ENCODE peak calls at places on chromosomes 11 and 22, in seven cellular contexts. One of them, this sample, is unnamed.

GRCh38 chr11:110337570-110338193 is 41.3 kb upstream of the RDX start:
- DNase-seq in Peyer's patch: no peak
- DNase-seq in IMR-90: peak; percentile 52
- DNase-seq in esophagus muscularis mucosa: no peak
- DNase-seq in ovary: no peak
- DNase-seq in tibial nerve: no peak
- DNase-seq in H1: no peak
- DNase-seq in this sample: no peak

GRCh38 chr11:118625036-118625690 is 17.7 kb downstream of the PHLDB1 start:
- DNase-seq in Peyer's patch: no peak
- DNase-seq in IMR-90: no peak
- DNase-seq in esophagus muscularis mucosa: no peak
- DNase-seq in ovary: no peak
- DNase-seq in tibial nerve: no peak
- DNase-seq in H1: no peak
- DNase-seq in this sample: no peak

GRCh38 chr11:8382436-8383053 is 118.9 kb upstream of the LMO1 start:
- DNase-seq in Peyer's patch: no peak
- DNase-seq in IMR-90: peak; percentile 33
- DNase-seq in esophagus muscularis mucosa: peak; percentile 79
- DNase-seq in ovary: no peak
- DNase-seq in tibial nerve: no peak
- DNase-seq in H1: no peak
- DNase-seq in this sample: no peak

GRCh38 chr11:123173040-123173855 is 21.8 kb downstream of the CLMP start:
- DNase-seq in Peyer's patch: no peak
- DNase-seq in IMR-90: peak; percentile 100
- DNase-seq in esophagus muscularis mucosa: no peak
- DNase-seq in ovary: no peak
- DNase-seq in tibial nerve: no peak
- DNase-seq in H1: no peak
- DNase-seq in this sample: no peak

GRCh38 chr22:36461665-36462474 is 19.6 kb downstream of the TXN2 start:
- DNase-seq in Peyer's patch: no peak
- DNase-seq in IMR-90: peak; percentile 94
- DNase-seq in esophagus muscularis mucosa: no peak
- DNase-seq in ovary: no peak
- DNase-seq in tibial nerve: no peak
- DNase-seq in H1: peak; percentile 64
- DNase-seq in this sample: no peak

GRCh38 chr11:122210378-122210995 is 94.5 kb upstream of the BLID start:
- DNase-seq in Peyer's patch: no peak
- DNase-seq in IMR-90: peak; percentile 53
- DNase-seq in esophagus muscularis mucosa: no peak
- DNase-seq in ovary: no peak
- DNase-seq in tibial nerve: no peak
- DNase-seq in H1: no peak
- DNase-seq in this sample: no peak

GRCh38 chr22:26050079-26050478 is 119.2 kb upstream of the SEZ6L start:
- DNase-seq in Peyer's patch: no peak
- DNase-seq in IMR-90: no peak
- DNase-seq in esophagus muscularis mucosa: no peak
- DNase-seq in ovary: no peak
- DNase-seq in tibial nerve: no peak
- DNase-seq in H1: no peak
- DNase-seq in this sample: no peak

GRCh38 chr11:94511932-94512781 is at the start of gene C11orf97:
- DNase-seq in Peyer's patch: peak; percentile 32
- DNase-seq in IMR-90: peak; percentile 30
- DNase-seq in esophagus muscularis mucosa: no peak
- DNase-seq in ovary: peak; percentile 76
- DNase-seq in tibial nerve: no peak
- DNase-seq in H1: peak; percentile 25
- DNase-seq in this sample: peak; percentile 88

GRCh38 chr11:67384851-67385366 is 6.9 kb upstream of the RAD9A start:
- DNase-seq in Peyer's patch: no peak
- DNase-seq in IMR-90: peak; percentile 64
- DNase-seq in esophagus muscularis mucosa: no peak
- DNase-seq in ovary: no peak
- DNase-seq in tibial nerve: no peak
- DNase-seq in H1: no peak
- DNase-seq in this sample: no peak

GRCh38 chr11:3087373-3087772 is 30.1 kb upstream of the CARS1 start:
- DNase-seq in Peyer's patch: no peak
- DNase-seq in IMR-90: no peak
- DNase-seq in esophagus muscularis mucosa: no peak
- DNase-seq in ovary: no peak
- DNase-seq in tibial nerve: no peak
- DNase-seq in H1: no peak
- DNase-seq in this sample: no peak

GRCh38 chr22:28810839-28811491 is 10.6 kb upstream of the XBP1 start:
- DNase-seq in Peyer's patch: peak; percentile 55
- DNase-seq in IMR-90: no peak
- DNase-seq in esophagus muscularis mucosa: no peak
- DNase-seq in ovary: no peak
- DNase-seq in tibial nerve: no peak
- DNase-seq in H1: no peak
- DNase-seq in this sample: peak; percentile 66

GRCh38 chr11:120205596-120206161 is 5.2 kb upstream of the OAF start:
- DNase-seq in Peyer's patch: no peak
- DNase-seq in IMR-90: peak; percentile 86
- DNase-seq in esophagus muscularis mucosa: no peak
- DNase-seq in ovary: no peak
- DNase-seq in tibial nerve: no peak
- DNase-seq in H1: no peak
- DNase-seq in this sample: no peak

GRCh38 chr11:117735350-117735977 is 61.6 kb downstream of the DSCAML1 start:
- DNase-seq in Peyer's patch: no peak
- DNase-seq in IMR-90: no peak
- DNase-seq in esophagus muscularis mucosa: no peak
- DNase-seq in ovary: no peak
- DNase-seq in tibial nerve: no peak
- DNase-seq in H1: no peak
- DNase-seq in this sample: peak; percentile 47

GRCh38 chr11:86160546-86161149 is 83.9 kb upstream of the EED start:
- DNase-seq in Peyer's patch: no peak
- DNase-seq in IMR-90: peak; percentile 50
- DNase-seq in esophagus muscularis mucosa: no peak
- DNase-seq in ovary: no peak
- DNase-seq in tibial nerve: no peak
- DNase-seq in H1: no peak
- DNase-seq in this sample: no peak

GRCh38 chr11:92866679-92867282 is 102.7 kb upstream of the MTNR1B start:
- DNase-seq in Peyer's patch: no peak
- DNase-seq in IMR-90: no peak
- DNase-seq in esophagus muscularis mucosa: no peak
- DNase-seq in ovary: no peak
- DNase-seq in tibial nerve: no peak
- DNase-seq in H1: no peak
- DNase-seq in this sample: no peak

GRCh38 chr11:94973099-94973968 is at the start of the genes CWC15 and KDM4D:
- DNase-seq in Peyer's patch: peak; percentile 92
- DNase-seq in IMR-90: peak; percentile 90
- DNase-seq in esophagus muscularis mucosa: peak; percentile 98
- DNase-seq in ovary: peak; percentile 96
- DNase-seq in tibial nerve: peak; percentile 90
- DNase-seq in H1: peak; percentile 64
- DNase-seq in this sample: peak; percentile 98

DNA sequence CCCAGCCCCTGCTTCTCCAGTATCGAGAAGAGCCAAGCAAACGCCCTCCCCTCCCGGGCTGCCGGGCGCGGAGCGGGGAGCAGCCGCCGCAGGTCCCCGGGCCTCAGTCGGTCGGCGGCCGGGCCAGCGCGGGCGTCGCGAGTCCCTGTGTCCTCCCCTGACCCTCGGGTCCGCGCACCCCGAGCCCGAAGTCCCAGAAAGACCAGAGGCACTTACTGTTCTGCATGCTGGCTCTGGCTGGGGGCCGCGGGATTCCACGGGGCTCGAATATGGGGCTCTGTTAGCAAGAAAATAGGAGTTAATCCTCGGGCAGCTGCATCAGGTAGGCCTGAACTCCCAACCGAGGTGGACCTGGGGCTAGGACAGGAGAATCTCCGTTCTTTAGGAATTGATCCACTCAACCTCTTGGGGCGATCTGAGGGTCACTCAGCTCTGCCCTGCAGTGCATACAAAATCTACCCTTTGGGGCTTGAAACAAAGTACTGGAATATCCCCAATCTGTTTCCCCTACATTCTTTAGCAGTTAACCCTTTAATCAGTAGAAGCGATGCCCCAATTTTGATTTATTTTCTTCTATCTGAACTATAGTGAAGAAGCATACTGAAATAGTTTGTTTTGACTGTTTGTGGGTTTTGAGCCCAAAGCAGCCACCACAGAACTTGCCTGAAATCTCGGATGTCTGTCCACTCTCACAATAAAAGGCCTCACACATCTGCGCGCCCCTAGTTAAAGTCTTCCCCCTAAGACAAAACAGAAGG is 4.8 kb downstream of the PAX6 start:
- DNase-seq in Peyer's patch: no peak
- DNase-seq in IMR-90: no peak
- DNase-seq in esophagus muscularis mucosa: peak; percentile 50
- DNase-seq in ovary: no peak
- DNase-seq in tibial nerve: no peak
- DNase-seq in H1: no peak
- DNase-seq in this sample: peak; percentile 70
- H3K9me3 ChIP-seq in Peyer's patch: no peaks in the 10 kb centered on the region
- H3K9me3 ChIP-seq in IMR-90: peaks cover 30% of the 10 kb centered on the region
- H3K9me3 ChIP-seq in esophagus muscularis mucosa: no peaks in the 10 kb centered on the region
- H3K9me3 ChIP-seq in ovary: no peaks in the 10 kb centered on the region
- H3K9me3 ChIP-seq in tibial nerve: no peaks in the 10 kb centered on the region
- H3K9me3 ChIP-seq in H1: no peaks in the 10 kb centered on the region
- H3K9me3 ChIP-seq in this sample: peaks cover 20% of the 10 kb centered on the region

GRCh38 chr11:57667715-57668466 is at the start of gene ZDHHC5:
- DNase-seq in Peyer's patch: peak; percentile 99
- DNase-seq in IMR-90: peak; percentile 100
- DNase-seq in esophagus muscularis mucosa: peak; percentile 100
- DNase-seq in ovary: peak; percentile 99
- DNase-seq in tibial nerve: peak; percentile 97
- DNase-seq in H1: peak; percentile 97
- DNase-seq in this sample: peak; percentile 100
- TF ChIP-seq POLR2A in Peyer's patch: peak; percentile 82
- TF ChIP-seq POLR2A in IMR-90: peak; percentile 93
- TF ChIP-seq POLR2A in esophagus muscularis mucosa: peak; percentile 30
- TF ChIP-seq POLR2A in ovary: peak; percentile 64
- TF ChIP-seq POLR2A in tibial nerve: peak; percentile 34
- TF ChIP-seq POLR2A in H1: peak; percentile 20
- TF ChIP-seq POLR2A in this sample: no peak

DNA sequence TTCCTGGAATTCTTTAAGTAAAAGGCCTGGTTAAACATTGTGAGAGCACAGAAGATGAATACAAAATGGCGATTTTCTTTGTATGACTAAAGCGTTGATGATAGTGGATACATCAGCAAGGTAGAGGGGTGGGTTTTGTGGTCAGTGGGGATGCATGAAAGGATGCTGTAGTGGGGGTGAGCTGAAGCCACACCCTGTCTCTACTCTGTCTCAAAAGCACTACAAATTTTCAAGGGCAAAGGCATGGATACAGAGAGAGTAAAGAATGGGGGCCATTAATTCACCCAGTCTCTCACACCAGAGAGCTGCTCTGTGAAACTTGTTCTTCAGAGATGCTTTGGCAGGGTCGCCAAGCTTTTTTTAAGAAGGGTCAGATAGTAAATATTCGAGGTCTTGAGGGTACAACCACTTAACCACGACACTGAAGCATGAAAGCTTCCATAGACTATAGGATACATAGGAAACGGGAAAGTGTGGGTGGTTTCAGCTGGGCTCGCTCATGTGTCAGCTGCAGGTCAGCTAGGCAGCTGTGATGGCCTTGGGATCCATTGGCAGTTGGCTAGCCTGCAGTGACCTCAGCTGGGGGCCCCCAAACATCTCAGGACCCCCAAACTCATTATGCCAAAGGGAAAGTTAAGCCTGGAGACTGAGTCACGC is 8.3 kb downstream of the TMEM138 start:
- DNase-seq in Peyer's patch: no peak
- DNase-seq in IMR-90: peak; percentile 56
- DNase-seq in esophagus muscularis mucosa: no peak
- DNase-seq in ovary: no peak
- DNase-seq in tibial nerve: no peak
- DNase-seq in H1: no peak
- DNase-seq in this sample: no peak
- H3K27ac ChIP-seq in Peyer's patch: peak overlapping the region; percentile 12
- H3K27ac ChIP-seq in IMR-90: no peak overlapping the region
- H3K27ac ChIP-seq in esophagus muscularis mucosa: no peak overlapping the region
- H3K27ac ChIP-seq in ovary: no peak overlapping the region
- H3K27ac ChIP-seq in tibial nerve: no peak overlapping the region
- H3K27ac ChIP-seq in H1: no peak overlapping the region
- H3K27ac ChIP-seq in this sample: peak overlapping the region; percentile 48

DNA sequence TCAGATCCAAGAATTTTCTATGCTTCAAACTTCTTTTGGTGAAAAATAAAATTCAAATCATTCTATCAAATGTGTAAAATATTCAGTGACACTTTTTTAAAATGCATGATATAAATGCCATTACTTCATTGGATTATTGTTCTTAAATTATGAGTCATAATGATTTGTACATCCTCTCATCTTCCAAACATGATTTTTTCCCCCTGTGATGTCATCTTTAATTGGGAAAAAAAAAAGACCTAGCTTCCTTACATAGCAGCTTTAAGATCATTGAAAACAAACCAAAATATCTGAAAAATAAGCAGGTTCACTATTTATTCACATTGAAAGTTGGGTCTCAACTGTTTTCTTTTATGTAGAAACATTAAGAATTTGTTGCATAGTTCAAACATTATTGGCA is 1549.4 kb downstream of the LRRC4C start:
- DNase-seq in Peyer's patch: no peak
- DNase-seq in IMR-90: no peak
- DNase-seq in esophagus muscularis mucosa: no peak
- DNase-seq in ovary: no peak
- DNase-seq in tibial nerve: no peak
- DNase-seq in H1: no peak
- DNase-seq in this sample: no peak
- H3K9me3 ChIP-seq in Peyer's patch: no peaks in the 10 kb centered on the region
- H3K9me3 ChIP-seq in IMR-90: peaks cover 5% of the 10 kb centered on the region
- H3K9me3 ChIP-seq in esophagus muscularis mucosa: no peaks in the 10 kb centered on the region
- H3K9me3 ChIP-seq in ovary: no peaks in the 10 kb centered on the region
- H3K9me3 ChIP-seq in tibial nerve: no peaks in the 10 kb centered on the region
- H3K9me3 ChIP-seq in H1: no peaks in the 10 kb centered on the region
- H3K9me3 ChIP-seq in this sample: peaks cover 14% of the 10 kb centered on the region

This sample was measured in spleen.